ENCODE peak calls at places on chromosomes 13 and 19, in five cellular contexts. X is NCI-H1694, F is NCI-H2107, J is HS-5, Z is right atrium auricular region. D is an unnamed sample.

GRCh38 chr13:76522083-76522755 is 364.0 kb downstream of the KCTD12 start:
- DNase-seq in X (peak), F (no peak), J (no peak), Z (no peak), D (no peak)

GRCh38 chr13:76944457-76944856 is 3.9 kb upstream of the ACOD1 start:
- DNase-seq in X (no peak), F (no peak), J (no peak), Z (no peak), D (no peak)

GRCh38 chr13:111484129-111484925 is 163.9 kb downstream of the TEX29 start:
- DNase-seq in X (no peak), F (no peak), J (no peak), Z (no peak), D (no peak)

GRCh38 chr19:54561840-54562239 is 11.8 kb upstream of the LILRA2 start:
- DNase-seq in X (no peak), F (no peak), J (no peak), Z (no peak), D (no peak)

GRCh38 chr13:39038569-39038898 is 278 bp downstream of the NHLRC3 start:
- DNase-seq in X (no peak), F (no peak), J (no peak), Z (no peak), D (no peak)

GRCh38 chr19:18419195-18419698 is at the start of gene SSBP4:
- DNase-seq in X (peak), F (peak), J (peak), Z (no peak), D (no peak)

GRCh38 chr13:72181661-72182060 is 314.7 kb upstream of the DACH1 start:
- DNase-seq in X (no peak), F (no peak), J (no peak), Z (no peak), D (no peak)

GRCh38 chr13:51532736-51533197 is 51.5 kb upstream of the WDFY2 start:
- DNase-seq in X (no peak), F (no peak), J (no peak), Z (no peak), D (no peak)

GRCh38 chr13:66528903-66529576 is 701.1 kb downstream of the PCDH9 start:
- DNase-seq in X (no peak), F (no peak), J (no peak), Z (no peak), D (no peak)

GRCh38 chr19:4889034-4889825 is 13.5 kb downstream of the ARRDC5 start:
- DNase-seq in X (no peak), F (no peak), J (peak), Z (no peak), D (no peak)

GRCh38 chr19:6026390-6026897 is 48.5 kb upstream of the RANBP3 start:
- DNase-seq in X (no peak), F (no peak), J (no peak), Z (no peak), D (no peak)

GRCh38 chr19:33062902-33063301 is 1.8 kb downstream of the RHPN2 start:
- DNase-seq in X (no peak), F (no peak), J (no peak), Z (no peak), D (no peak)

GRCh38 chr13:30355405-30355741 is 48.0 kb upstream of the KATNAL1 start:
- DNase-seq in X (no peak), F (no peak), J (no peak), Z (no peak), D (no peak)

GRCh38 chr13:67267136-67267535 is 37.0 kb upstream of the PCDH9 start:
- DNase-seq in X (no peak), F (no peak), J (no peak), Z (no peak), D (no peak)

GRCh38 chr13:33105387-33106005 is 89.3 kb downstream of the KL start:
- DNase-seq in X (no peak), F (no peak), J (no peak), Z (no peak), D (no peak)

GRCh38 chr13:22757530-22758120 is 423.2 kb upstream of the SGCG start:
- DNase-seq in X (no peak), F (no peak), J (no peak), Z (no peak), D (no peak)

GRCh38 chr19:31135841-31136240 is 213.4 kb downstream of the TSHZ3 start:
- DNase-seq in X (no peak), F (no peak), J (no peak), Z (no peak), D (no peak)

GRCh38 chr19:18589380-18590272 is 1.0 kb downstream of the REX1BD start:
- DNase-seq in X (peak), F (peak), J (peak), Z (peak), D (no peak)

GRCh38 chr13:49086711-49087110 is 111.0 kb downstream of the FNDC3A start:
- DNase-seq in X (no peak), F (no peak), J (no peak), Z (no peak), D (no peak)

GRCh38 chr13:33321686-33322473 is 36.3 kb upstream of the STARD13 start:
- DNase-seq in X (no peak), F (no peak), J (no peak), Z (no peak), D (no peak)

GRCh38 chr19:39237200-39238184 is 7.3 kb downstream of the IFNL3 start:
- DNase-seq in X (no peak), F (no peak), J (no peak), Z (no peak), D (no peak)

GRCh38 chr13:46352810-46353209 is 34.2 kb downstream of the RUBCNL start:
- DNase-seq in X (no peak), F (no peak), J (no peak), Z (peak), D (no peak)

GRCh38 chr19:17259934-17260333 is 4.6 kb downstream of the USHBP1 start:
- DNase-seq in X (no peak), F (no peak), J (no peak), Z (no peak), D (no peak)

GRCh38 chr13:60155978-60156377 is 7.8 kb downstream of the DIAPH3 start:
- DNase-seq in X (no peak), F (no peak), J (no peak), Z (no peak), D (no peak)

GRCh38 chr13:73216381-73216831 is 157.6 kb downstream of the KLF5 start:
- DNase-seq in X (no peak), F (no peak), J (no peak), Z (no peak), D (no peak)

GRCh38 chr13:66995366-66995663 is 234.8 kb downstream of the PCDH9 start:
- DNase-seq in X (no peak), F (no peak), J (no peak), Z (no peak), D (no peak)

GRCh38 chr19:48507911-48508439 is 3.7 kb downstream of the LMTK3 start:
- DNase-seq in X (no peak), F (no peak), J (no peak), Z (no peak), D (no peak)

GRCh38 chr19:35843676-35844481 is 8.4 kb downstream of the NPHS1 start:
- DNase-seq in X (no peak), F (no peak), J (no peak), Z (no peak), D (no peak)

GRCh38 chr19:21838646-21839045 is 2.7 kb upstream of the ZNF43 start:
- DNase-seq in X (no peak), F (no peak), J (no peak), Z (no peak), D (no peak)

GRCh38 chr13:106636492-106636891 is 68.6 kb upstream of the ARGLU1 start:
- DNase-seq in X (no peak), F (no peak), J (no peak), Z (no peak), D (no peak)

GRCh38 chr13:98225036-98225940 is 48.2 kb upstream of the RNF113B start:
- DNase-seq in X (no peak), F (no peak), J (no peak), Z (no peak), D (no peak)

D was measured in epithelial cell of proximal tubule.